ENCODE peak calls at places on chromosomes 2 and 18, in ten cellular contexts. M, P, J, G, W, D, E, U, B and Z are unnamed samples.

GRCh38 chr2:223003191-223003590 is 48.8 kb upstream of the KCNE4 start:
- DNase-seq in G (no peak), W (no peak), D (no peak), M (no peak), U (no peak), B (peak; percentile 37), J (no peak), E (no peak), P (no peak), Z (no peak)

GRCh38 chr18:12327510-12328178 is 19.6 kb downstream of the TUBB6 start:
- DNase-seq in G (peak; percentile 77), M (peak; percentile 56), E (peak; percentile 69), W (peak; percentile 67), J (peak; percentile 88), D (peak; percentile 71), B (no peak), P (peak; percentile 80), U (peak; percentile 78), Z (peak; percentile 70)

GRCh38 chr2:108944601-108945241 is 44.3 kb downstream of the EDAR start:
- DNase-seq in J (no peak), M (no peak), P (peak; percentile 33), D (peak; percentile 57), U (no peak), W (no peak), B (no peak), G (no peak), E (peak; percentile 81), Z (no peak)

GRCh38 chr2:209663149-209663548 is 108.5 kb upstream of the UNC80 start:
- DNase-seq in W (no peak), B (no peak), G (no peak), E (no peak), M (no peak), J (no peak), U (no peak), D (no peak), P (no peak), Z (no peak)

GRCh38 chr2:69196327-69197117 is 183.5 kb downstream of the ANTXR1 start:
- DNase-seq in U (no peak), E (peak; percentile 75), B (no peak), J (peak; percentile 30), W (no peak), D (no peak), G (no peak), P (no peak), M (no peak), Z (no peak)

GRCh38 chr2:171882095-171882769 is 11.8 kb downstream of the SLC25A12 start:
- DNase-seq in U (no peak), G (no peak), E (no peak), M (no peak), W (no peak), P (no peak), J (no peak), B (no peak), D (no peak), Z (no peak)

GRCh38 chr2:105517814-105518705 is 119.2 kb upstream of the FHL2 start:
- DNase-seq in J (peak; percentile 78), U (peak; percentile 96), B (peak; percentile 86), D (peak; percentile 98), P (no peak), G (no peak), W (no peak), E (no peak), M (no peak), Z (no peak)

GRCh38 chr2:26636935-26637334 is 4.2 kb downstream of the CIB4 start:
- DNase-seq in J (no peak), G (no peak), W (no peak), B (no peak), U (no peak), D (no peak), M (no peak), P (no peak), E (no peak), Z (no peak)

GRCh38 chr2:66364495-66364992 is 70.4 kb upstream of the MEIS1 start:
- DNase-seq in M (no peak), B (no peak), J (no peak), E (no peak), D (no peak), U (no peak), G (no peak), P (no peak), W (no peak), Z (no peak)

GRCh38 chr18:2851771-2852170 is 5.0 kb downstream of the EMILIN2 start:
- DNase-seq in J (no peak), M (no peak), B (no peak), G (no peak), U (no peak), W (no peak), P (no peak), D (no peak), E (no peak), Z (no peak)

GRCh38 chr2:239895669-239896068 is 129.5 kb downstream of the NDUFA10 start:
- DNase-seq in G (no peak), P (no peak), U (no peak), M (no peak), B (no peak), E (no peak), W (no peak), D (no peak), J (no peak), Z (no peak)

GRCh38 chr2:231318954-231319353 is 76.6 kb upstream of the B3GNT7 start:
- DNase-seq in J (no peak), M (no peak), P (no peak), D (no peak), U (peak; percentile 11), E (no peak), B (no peak), G (no peak), W (no peak), Z (no peak)

GRCh38 chr2:205053827-205054410 is 508.6 kb downstream of the PARD3B start:
- DNase-seq in E (no peak), M (no peak), P (peak; percentile 7), G (no peak), D (no peak), J (no peak), U (no peak), W (no peak), B (no peak), Z (no peak)

GRCh38 chr18:45844938-45845337 is 19.5 kb downstream of the SIGLEC15 start:
- DNase-seq in J (no peak), U (no peak), G (no peak), P (no peak), B (no peak), E (no peak), M (no peak), D (no peak), W (no peak), Z (no peak)

GRCh38 chr2:2014251-2014761 is 270.0 kb upstream of the PXDN start:
- DNase-seq in J (no peak), G (no peak), D (peak; percentile 23), B (no peak), U (no peak), E (no peak), W (no peak), M (no peak), P (no peak), Z (no peak)

GRCh38 chr2:241797441-241798080 is 11.4 kb upstream of the NEU4 start:
- DNase-seq in D (no peak), W (no peak), M (peak; percentile 4), G (no peak), U (no peak), P (no peak), B (no peak), J (no peak), E (no peak), Z (no peak)

GRCh38 chr2:25821225-25822056 is 56.8 kb downstream of the ASXL2 start:
- DNase-seq in E (no peak), G (no peak), P (no peak), M (no peak), D (no peak), W (no peak), B (no peak), J (no peak), U (no peak), Z (no peak)

GRCh38 chr2:222452422-222452950 is 28.1 kb downstream of the SGPP2 start:
- DNase-seq in U (no peak), P (no peak), J (no peak), W (no peak), B (no peak), G (no peak), D (no peak), M (no peak), E (no peak), Z (no peak)

DNA sequence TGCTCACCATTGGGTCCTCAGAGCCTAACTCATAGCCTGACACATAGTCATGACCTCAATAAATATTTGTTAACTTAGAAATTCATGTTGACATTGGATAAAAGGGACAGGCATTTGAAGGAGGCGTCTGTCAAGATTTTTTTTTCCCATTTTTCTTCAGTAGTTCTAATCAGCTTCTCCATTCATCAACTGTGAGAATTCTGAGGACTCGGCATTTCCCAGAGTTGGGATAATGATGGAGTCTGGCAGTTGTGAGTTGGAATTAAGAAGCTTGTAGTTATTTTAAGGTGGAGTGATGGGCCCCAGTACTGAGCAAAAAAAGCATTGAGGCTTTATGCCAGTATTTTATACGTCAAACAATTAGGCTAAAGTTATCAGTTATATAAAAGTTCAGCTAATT is 4.6 kb downstream of the SPATS2L start:
- DNase-seq in U (no peak), B (no peak), P (no peak), W (no peak), J (no peak), D (no peak), M (no peak), G (no peak), E (no peak), Z (no peak)
- H3K4me1 ChIP-seq in U (peaks cover 51% of the 10 kb centered on the region), B (peaks cover 49% of the 10 kb centered on the region), P (peaks cover 8% of the 10 kb centered on the region), W (no peaks in the 10 kb centered on the region), J (peaks cover 42% of the 10 kb centered on the region), D (no peaks in the 10 kb centered on the region), M (peaks cover 7% of the 10 kb centered on the region), G (peaks cover 54% of the 10 kb centered on the region), E (peaks cover 78% of the 10 kb centered on the region), Z (peaks cover 36% of the 10 kb centered on the region)

GRCh38 chr2:52857722-52858121 is 909.9 kb upstream of the CHAC2 start:
- DNase-seq in M (no peak), G (no peak), J (no peak), U (no peak), P (no peak), B (no peak), W (no peak), D (no peak), E (no peak), Z (no peak)
- TF ChIP-seq POLR2A in M (no peak), G (no peak), J (no peak), U (no peak), P (no peak), B (no peak), W (no peak), D (no peak), E (no peak), Z (no peak)

DNA sequence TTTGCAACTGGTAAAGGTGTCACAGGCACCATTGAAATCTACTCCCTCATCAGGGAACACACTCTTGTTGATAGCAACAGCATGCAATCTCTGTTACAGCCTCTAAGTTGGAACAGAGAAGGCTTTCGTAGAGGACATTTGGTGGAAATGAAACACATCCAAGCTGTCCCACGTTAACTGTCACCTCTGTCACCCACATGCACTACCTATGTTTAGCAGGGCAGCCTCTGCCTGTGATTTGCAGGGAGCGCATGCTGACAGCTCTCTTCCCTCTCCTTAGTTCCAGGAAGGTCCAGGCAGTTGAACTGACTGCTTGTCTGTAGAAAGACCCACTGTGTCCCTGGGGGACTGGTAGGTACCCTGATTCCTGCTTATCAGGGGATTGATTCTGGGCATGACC is 306.8 kb downstream of the GBX2 start:
- DNase-seq in P (no peak), D (no peak), W (no peak), E (no peak), G (no peak), J (no peak), B (no peak), U (no peak), M (no peak), Z (no peak)
- H3K4me1 ChIP-seq in P (no peaks in the 10 kb centered on the region), D (no peaks in the 10 kb centered on the region), W (no peaks in the 10 kb centered on the region), E (no peaks in the 10 kb centered on the region), G (no peaks in the 10 kb centered on the region), J (no peaks in the 10 kb centered on the region), B (no peaks in the 10 kb centered on the region), U (no peaks in the 10 kb centered on the region), M (no peaks in the 10 kb centered on the region), Z (peaks cover 18% of the 10 kb centered on the region)

GRCh38 chr2:30332791-30333453 is 101.6 kb downstream of the LBH start:
- DNase-seq in E (no peak), B (no peak), D (no peak), J (no peak), U (no peak), M (no peak), W (no peak), P (no peak), G (no peak), Z (no peak)
- TF ChIP-seq POLR2A in E (no peak), B (no peak), D (no peak), J (no peak), U (no peak), M (no peak), W (no peak), P (no peak), G (no peak), Z (no peak)